ENCODE peak calls at places on chromosomes 13 and 19, in four cellular contexts. P is BE2C, Z is coronary artery, B is natural killer cell. G is an unnamed sample.

GRCh38 chr19:51921949-51922348 is 5.3 kb upstream of the ZNF613 start:
- DNase-seq in P (no peak), Z (no peak), B (no peak), G (no peak)

GRCh38 chr19:12126707-12127106 is 13.4 kb downstream of the ZNF20 start:
- DNase-seq in P (peak), Z (no peak), B (no peak), G (no peak)

GRCh38 chr19:29526730-29527499 is 1.1 kb downstream of the VSTM2B start:
- DNase-seq in P (no peak), Z (no peak), B (no peak), G (no peak)

GRCh38 chr19:3722443-3723109 is 14.4 kb downstream of the TJP3 start:
- DNase-seq in P (no peak), Z (no peak), B (no peak), G (peak)

GRCh38 chr13:50320297-50320862 is 305.1 kb downstream of the KCNRG start:
- DNase-seq in P (no peak), Z (no peak), B (no peak), G (no peak)

GRCh38 chr13:93066187-93066586 is 160.4 kb upstream of the GPC6 start:
- DNase-seq in P (no peak), Z (no peak), B (no peak), G (no peak)

GRCh38 chr19:43781630-43782310 is 997 bp upstream of the KCNN4 start:
- DNase-seq in P (no peak), Z (no peak), B (no peak), G (no peak)

GRCh38 chr19:41297628-41298326 is 12.2 kb upstream of the CCDC97 start:
- DNase-seq in P (no peak), Z (no peak), B (peak), G (peak)

GRCh38 chr13:23848019-23848418 is 41.2 kb downstream of the MIPEP start:
- DNase-seq in P (no peak), Z (no peak), B (no peak), G (no peak)

GRCh38 chr19:3409346-3410064 is 43.1 kb downstream of the NFIC start:
- DNase-seq in P (peak), Z (no peak), B (no peak), G (no peak)

GRCh38 chr13:49652691-49653305 is 24.5 kb downstream of the ARL11 start:
- DNase-seq in P (peak), Z (no peak), B (no peak), G (no peak)

GRCh38 chr13:51240888-51241475 is 18.8 kb downstream of the FAM124A start:
- DNase-seq in P (no peak), Z (no peak), B (no peak), G (no peak)

GRCh38 chr19:4304509-4305252 is at the start of gene FSD1:
- DNase-seq in P (peak), Z (no peak), B (peak), G (peak)

GRCh38 chr19:16951529-16951928 is 62.7 kb downstream of the F2RL3 start:
- DNase-seq in P (no peak), Z (no peak), B (no peak), G (no peak)

GRCh38 chr13:19345916-19346422 is 164.3 kb upstream of the TUBA3C start:
- DNase-seq in P (no peak), Z (no peak), B (no peak), G (no peak)

GRCh38 chr19:40217027-40217810 is 965 bp downstream of the TTC9B start:
- DNase-seq in P (no peak), Z (no peak), B (no peak), G (peak)

GRCh38 chr19:32896516-32897214 is 27.1 kb upstream of the SLC7A9 start:
- DNase-seq in P (no peak), Z (no peak), B (no peak), G (no peak)

GRCh38 chr19:32397736-32398135 is 7.8 kb upstream of the DPY19L3 start:
- DNase-seq in P (no peak), Z (no peak), B (no peak), G (no peak)

GRCh38 chr19:1410136-1410786 is 2.9 kb downstream of the DAZAP1 start:
- DNase-seq in P (no peak), Z (no peak), B (no peak), G (no peak)

GRCh38 chr19:38061294-38061693 is 154.3 kb downstream of the SIPA1L3 start:
- DNase-seq in P (no peak), Z (no peak), B (no peak), G (no peak)

GRCh38 chr19:10625003-10625761 is at the start of gene SLC44A2:
- DNase-seq in P (peak), Z (peak), B (no peak), G (peak)

GRCh38 chr19:45717983-45718650 is 12.6 kb downstream of the FBXO46 start:
- DNase-seq in P (no peak), Z (peak), B (peak), G (no peak)

GRCh38 chr13:41188584-41188983 is 5.8 kb downstream of the KBTBD7 start:
- DNase-seq in P (no peak), Z (no peak), B (no peak), G (no peak)

GRCh38 chr13:59360108-59360507 is 803.6 kb downstream of the DIAPH3 start:
- DNase-seq in P (no peak), Z (no peak), B (no peak), G (no peak)

GRCh38 chr19:1258707-1259205 is 10.4 kb downstream of the MIDN start:
- DNase-seq in P (no peak), Z (no peak), B (no peak), G (no peak)

GRCh38 chr19:2207991-2208860 is 27.9 kb downstream of the PLEKHJ1 start:
- DNase-seq in P (peak), Z (no peak), B (no peak), G (peak)

GRCh38 chr13:71378992-71379905 is 487.8 kb downstream of the DACH1 start:
- DNase-seq in P (no peak), Z (no peak), B (no peak), G (no peak)

GRCh38 chr19:42125536-42125935 is 6.7 kb downstream of the POU2F2 start:
- DNase-seq in P (no peak), Z (no peak), B (no peak), G (no peak)

GRCh38 chr13:44605275-44605674 is 29.1 kb upstream of the TSC22D1 start:
- DNase-seq in P (no peak), Z (no peak), B (no peak), G (no peak)

GRCh38 chr13:110561335-110562033 is at the start of gene RAB20:
- DNase-seq in P (peak), Z (peak), B (peak), G (peak)

GRCh38 chr13:94415484-94415883 is 64.0 kb downstream of the DCT start:
- DNase-seq in P (no peak), Z (no peak), B (no peak), G (no peak)

GRCh38 chr19:3644351-3645066 is 17.9 kb upstream of the CACTIN start:
- DNase-seq in P (peak), Z (no peak), B (no peak), G (no peak)

GRCh38 chr13:26010487-26011207 is 41.2 kb downstream of the SHISA2 start:
- DNase-seq in P (no peak), Z (no peak), B (no peak), G (no peak)

GRCh38 chr13:112248406-112248760 is 127.8 kb upstream of the SPACA7 start:
- DNase-seq in P (no peak), Z (peak), B (no peak), G (no peak)

GRCh38 chr19:32581704-32582164 is 744 bp downstream of the PDCD5 start:
- DNase-seq in P (peak), Z (no peak), B (no peak), G (peak)

GRCh38 chr13:93328943-93329342 is 102.3 kb downstream of the GPC6 start:
- DNase-seq in P (no peak), Z (no peak), B (no peak), G (no peak)

GRCh38 chr19:15330801-15331418 is 1.4 kb downstream of the BRD4 start:
- DNase-seq in P (no peak), Z (no peak), B (peak), G (no peak)

GRCh38 chr13:27474751-27475268 is 24.4 kb upstream of the MTIF3 start:
- DNase-seq in P (no peak), Z (peak), B (no peak), G (no peak)

GRCh38 chr13:69477451-69477850 is 630.2 kb upstream of the ATXN8OS start:
- DNase-seq in P (no peak), Z (no peak), B (no peak), G (no peak)